ENCODE peak calls at places on chromosome 2, in five cellular contexts. L is GM13977; Y is iPS-NIHi11; Q is uterus; G is activated CD4-positive, alpha-beta T cell treated with anti-CD3 and anti-CD28 coated beads for 24 hours. X is an unnamed sample.
A peak's percentile ranks its signal among the peaks of the same experiment; 100 is the strongest.

GRCh38 chr2:109663721-109664120 is 49.6 kb downstream of the SOWAHC start:
- DNase-seq in L (no peak), Y (no peak), Q (peak; percentile 50), G (no peak), X (peak; percentile 95)

GRCh38 chr2:199207011-199207410 is 250.7 kb downstream of the SATB2 start:
- DNase-seq in L (no peak), Y (no peak), Q (no peak), G (no peak), X (no peak)

GRCh38 chr2:200966770-200967169 is 3.3 kb upstream of the ORC2 start:
- DNase-seq in L (peak; percentile 44), Y (no peak), Q (no peak), G (no peak), X (peak; percentile 38)

GRCh38 chr2:174025271-174026121 is 60.3 kb upstream of the SP3 start:
- DNase-seq in L (no peak), Y (no peak), Q (peak; percentile 85), G (no peak), X (no peak)

GRCh38 chr2:46801731-46802664 is 113.6 kb downstream of the MCFD2 start:
- DNase-seq in L (no peak), Y (no peak), Q (no peak), G (no peak), X (no peak)

GRCh38 chr2:229798446-229799147 is 84.2 kb upstream of the DNER start:
- DNase-seq in L (no peak), Y (no peak), Q (no peak), G (no peak), X (no peak)

GRCh38 chr2:46481541-46482193 is 2.3 kb downstream of the TMEM247 start:
- DNase-seq in L (no peak), Y (no peak), Q (no peak), G (no peak), X (no peak)

GRCh38 chr2:232787806-232788205 is 11.4 kb upstream of the KCNJ13 start:
- DNase-seq in L (no peak), Y (no peak), Q (no peak), G (no peak), X (no peak)

GRCh38 chr2:233690444-233690843 is 2.2 kb upstream of the UGT1A6 start:
- DNase-seq in L (no peak), Y (no peak), Q (no peak), G (no peak), X (no peak)